ENCODE peak calls at places on chromosomes 12 and 14, in seven cellular contexts. F is ovary, U is stomach, P is mammary epithelial cell, I is pancreas, S is breast epithelium, H is H9. O is an unnamed sample.

GRCh38 chr14:86003998-86004397 is 474.1 kb downstream of the FLRT2 start:
- DNase-seq in F (no peak), P (peak; percentile 2), U (no peak), I (no peak), H (no peak), S (no peak), O (no peak)

GRCh38 chr14:58238252-58239247 is 6.1 kb upstream of the PSMA3 start:
- DNase-seq in F (peak; percentile 46), H (peak; percentile 39), U (no peak), I (peak; percentile 29), P (peak; percentile 11), S (peak; percentile 56), O (no peak)

GRCh38 chr12:40801861-40802260 is 109.6 kb downstream of the CNTN1 start:
- DNase-seq in S (no peak), F (no peak), H (no peak), I (no peak), U (no peak), P (no peak), O (no peak)

GRCh38 chr12:1499351-1499750 is 95.0 kb downstream of the FBXL14 start:
- DNase-seq in H (no peak), S (no peak), I (no peak), F (no peak), P (no peak), U (no peak), O (no peak)

GRCh38 chr14:68741481-68741799 is 51.4 kb downstream of the ZFP36L1 start:
- DNase-seq in F (no peak), I (no peak), S (no peak), P (no peak), H (no peak), U (no peak), O (no peak)

GRCh38 chr14:69574954-69575295 is 254 bp upstream of the CCDC177 start:
- DNase-seq in I (no peak), H (no peak), U (no peak), S (no peak), F (no peak), P (no peak), O (no peak)

GRCh38 chr14:76917158-76917596 is 91.0 kb downstream of the LRRC74A start:
- DNase-seq in H (peak; percentile 87), P (peak; percentile 60), S (no peak), U (peak; percentile 65), I (no peak), F (peak; percentile 67), O (no peak)

GRCh38 chr12:64675795-64676194 is 65.5 kb downstream of the RASSF3 start:
- DNase-seq in I (peak; percentile 75), U (peak; percentile 73), F (no peak), S (no peak), H (no peak), P (peak; percentile 45), O (no peak)

GRCh38 chr12:90627180-90627896 is 327.6 kb downstream of the CCER1 start:
- DNase-seq in F (no peak), P (peak; percentile 44), U (no peak), S (no peak), H (no peak), I (no peak), O (no peak)

GRCh38 chr12:3454780-3455179 is 36.2 kb upstream of the PRMT8 start:
- DNase-seq in I (no peak), F (no peak), U (no peak), H (peak; percentile 26), P (no peak), S (no peak), O (no peak)

GRCh38 chr12:109998241-109998903 is 858 bp upstream of the ANKRD13A start:
- DNase-seq in P (no peak), U (no peak), I (no peak), F (no peak), S (no peak), H (no peak), O (no peak)
- H3K4me1 ChIP-seq in P (peaks cover 46% of the 10 kb centered on the region), U (peaks cover 72% of the 10 kb centered on the region), I (peaks cover 2% of the 10 kb centered on the region), F (peaks cover 7% of the 10 kb centered on the region), S (peaks cover 14% of the 10 kb centered on the region), H (peaks cover 2% of the 10 kb centered on the region), O (peaks cover 51% of the 10 kb centered on the region)

GRCh38 chr14:102392506-102392905 is 29.8 kb downstream of the TECPR2 start:
- DNase-seq in I (no peak), S (no peak), F (no peak), P (no peak), U (no peak), H (no peak), O (no peak)
- H3K27me3 ChIP-seq in I (no peaks in the 10 kb centered on the region), S (no peaks in the 10 kb centered on the region), F (no peaks in the 10 kb centered on the region), P (no peaks in the 10 kb centered on the region), U (no peaks in the 10 kb centered on the region), H (no peaks in the 10 kb centered on the region), O (no peaks in the 10 kb centered on the region)

GRCh38 chr14:74518221-74518620 is 24.7 kb downstream of the ISCA2 start:
- DNase-seq in I (no peak), P (peak; percentile 74), U (no peak), S (peak; percentile 75), F (no peak), H (no peak), O (no peak)
- H3K4me1 ChIP-seq in I (no peaks in the 10 kb centered on the region), P (peaks cover 60% of the 10 kb centered on the region), U (peaks cover 10% of the 10 kb centered on the region), S (peaks cover 5% of the 10 kb centered on the region), F (no peaks in the 10 kb centered on the region), H (no peaks in the 10 kb centered on the region), O (no peaks in the 10 kb centered on the region)

DNA sequence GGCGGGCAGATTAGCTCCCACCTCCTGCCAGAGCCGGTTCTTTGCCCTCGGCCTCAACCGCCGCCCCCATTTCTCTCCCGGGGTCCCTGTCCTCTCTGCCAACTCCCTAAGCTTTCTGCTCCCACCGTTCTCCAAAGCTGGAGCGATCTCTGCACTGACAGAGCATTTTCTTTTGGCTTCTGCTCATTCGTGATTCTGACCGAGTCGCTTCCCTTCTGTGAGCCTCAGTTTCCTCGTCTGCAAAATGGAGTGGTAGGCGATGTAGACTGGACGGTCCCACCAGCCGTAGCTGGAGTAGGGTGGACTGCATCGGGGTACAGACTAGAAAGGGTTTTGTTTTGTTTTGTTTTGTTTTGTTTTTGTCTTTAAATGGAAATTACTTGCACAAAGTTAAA is 2.4 kb downstream of the VSX2 start:
- DNase-seq in P (no peak), I (no peak), S (no peak), F (no peak), H (no peak), U (no peak), O (no peak)
- H3K27me3 ChIP-seq in P (peaks cover 65% of the 10 kb centered on the region), I (no peaks in the 10 kb centered on the region), S (peaks cover 82% of the 10 kb centered on the region), F (peaks cover 6% of the 10 kb centered on the region), H (peaks cover 66% of the 10 kb centered on the region), U (peaks cover 82% of the 10 kb centered on the region), O (peaks cover 55% of the 10 kb centered on the region)

DNA sequence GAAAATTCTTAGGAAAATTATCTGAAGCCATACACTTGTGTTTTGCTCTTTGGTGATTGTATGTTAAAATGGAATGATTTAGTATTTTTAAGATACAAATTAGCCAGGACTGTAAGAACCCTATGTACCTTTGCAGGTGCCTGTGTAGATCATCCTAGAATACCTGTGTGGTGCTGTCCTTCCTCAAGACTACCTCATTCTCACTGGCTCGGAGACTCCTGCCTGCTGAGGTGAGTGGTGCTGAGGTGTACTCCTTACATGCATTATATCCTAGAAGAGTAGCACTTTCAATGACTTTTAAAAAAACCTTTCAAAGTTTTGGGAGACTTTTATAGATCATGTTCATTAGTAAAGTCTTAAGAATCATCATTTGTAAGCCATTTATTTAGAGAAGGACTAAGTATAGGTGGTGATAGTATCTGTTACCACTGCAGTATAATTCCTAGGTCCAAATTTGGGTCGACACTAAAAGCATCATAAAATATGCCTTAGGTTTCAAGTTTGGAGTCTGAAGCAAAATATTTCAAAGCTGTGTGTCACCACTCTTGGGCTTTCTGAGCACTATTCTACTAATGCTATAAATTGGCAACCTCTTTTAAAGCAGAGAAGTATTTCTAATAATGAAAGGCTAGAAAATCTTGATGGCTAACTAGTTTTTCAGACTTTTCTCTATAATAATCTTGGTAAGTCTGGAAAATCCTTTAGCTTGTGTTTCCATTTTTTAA is 36.6 kb downstream of the RASSF8 start:
- DNase-seq in H (no peak), F (no peak), U (no peak), S (no peak), P (no peak), I (no peak), O (no peak)
- H3K4me1 ChIP-seq in H (peaks cover 3% of the 10 kb centered on the region), F (peaks cover 1% of the 10 kb centered on the region), U (peaks cover 58% of the 10 kb centered on the region), S (no peaks in the 10 kb centered on the region), P (peaks cover 27% of the 10 kb centered on the region), I (no peaks in the 10 kb centered on the region), O (no peaks in the 10 kb centered on the region)

GRCh38 chr14:53946071-53946403 is 10.6 kb downstream of the BMP4 start:
- DNase-seq in U (no peak), H (no peak), P (no peak), F (no peak), S (no peak), I (no peak), O (no peak)
- H3K27me3 ChIP-seq in U (peaks cover 17% of the 10 kb centered on the region), H (peaks cover 34% of the 10 kb centered on the region), P (no peaks in the 10 kb centered on the region), F (no peaks in the 10 kb centered on the region), S (peaks cover 3% of the 10 kb centered on the region), I (no peaks in the 10 kb centered on the region), O (peaks cover 2% of the 10 kb centered on the region)

GRCh38 chr12:115849262-115849943 is 428.1 kb downstream of the MED13L start:
- DNase-seq in P (no peak), U (no peak), I (no peak), F (no peak), H (no peak), S (no peak), O (no peak)

GRCh38 chr12:115846516-115846915 is 431.0 kb downstream of the MED13L start:
- DNase-seq in I (no peak), U (no peak), F (no peak), P (no peak), S (no peak), H (no peak), O (no peak)

GRCh38 chr12:115852054-115852453 is 425.4 kb downstream of the MED13L start:
- DNase-seq in U (no peak), I (no peak), F (no peak), S (no peak), P (no peak), H (no peak), O (no peak)

GRCh38 chr12:115850924-115851323 is 426.6 kb downstream of the MED13L start:
- DNase-seq in I (no peak), H (no peak), U (no peak), S (no peak), F (no peak), P (no peak), O (no peak)

DNA sequence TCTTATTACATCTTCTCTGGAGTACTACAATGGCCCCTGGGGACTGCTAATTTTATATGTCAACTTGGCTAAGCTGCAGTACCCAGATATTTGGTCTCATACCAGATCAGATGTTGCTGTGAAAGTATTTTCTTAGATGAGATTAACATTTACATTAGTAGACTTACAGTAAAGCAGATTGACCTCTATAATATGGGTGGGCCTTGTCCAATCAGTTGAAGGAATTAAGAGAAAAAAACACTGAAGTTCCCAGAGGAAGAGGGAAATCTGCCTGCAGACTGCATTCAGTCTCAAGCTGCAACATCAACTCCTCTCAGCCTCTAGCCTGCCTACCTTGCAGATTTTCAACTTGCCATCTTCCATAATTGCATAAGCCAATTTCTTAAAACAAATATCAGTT is 430.1 kb downstream of the MED13L start:
- DNase-seq in P (no peak), F (no peak), S (no peak), I (no peak), H (no peak), U (no peak), O (no peak)
- H3K4me1 ChIP-seq in P (no peaks in the 10 kb centered on the region), F (no peaks in the 10 kb centered on the region), S (no peaks in the 10 kb centered on the region), I (no peaks in the 10 kb centered on the region), H (no peaks in the 10 kb centered on the region), U (no peaks in the 10 kb centered on the region), O (no peaks in the 10 kb centered on the region)

DNA sequence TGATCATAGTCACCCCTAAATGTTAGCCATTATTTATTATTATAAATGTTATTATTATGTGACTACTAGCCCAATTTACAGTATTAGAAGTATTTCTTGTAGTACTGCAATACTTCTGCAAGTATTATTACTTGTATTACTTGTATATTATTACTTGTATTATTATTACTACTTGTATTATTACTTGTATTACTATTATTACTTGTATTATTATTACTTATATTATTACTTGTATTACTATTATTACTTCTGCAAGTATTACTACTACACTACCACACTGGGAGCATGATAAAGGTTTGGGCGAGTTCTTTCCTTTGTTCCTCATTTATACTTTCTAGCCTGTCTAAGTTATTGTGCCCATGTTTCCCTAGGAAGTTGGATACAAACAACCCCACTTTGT is 67.9 kb downstream of the NOS1 start:
- DNase-seq in U (no peak), I (no peak), F (no peak), P (no peak), S (no peak), H (no peak), O (no peak)
- H3K27me3 ChIP-seq in U (no peaks in the 10 kb centered on the region), I (no peaks in the 10 kb centered on the region), F (no peaks in the 10 kb centered on the region), P (no peaks in the 10 kb centered on the region), S (peaks cover 10% of the 10 kb centered on the region), H (no peaks in the 10 kb centered on the region), O (no peaks in the 10 kb centered on the region)

O was measured in CD8-positive, alpha-beta memory T cell.